ENCODE peak calls at places on chromosomes 5 and 9, in nine cellular contexts. W is GM12865; F is stimulated activated CD4-positive, alpha-beta T cell treated with anti-CD3 and anti-CD28 coated beads, Interleukin-4, amount 100 ng/mL, for 24 hours; Y is posterior cingulate gyrus; H is SW 1271; P is upper lobe of right lung; T is neural progenitor cell; J is dorsolateral prefrontal cortex; Q is HTR-8/SVneo. M is an unnamed sample.

GRCh38 chr9:108001219-108001618 is 511.6 kb upstream of the KLF4 start:
- DNase-seq in W (no peak), F (no peak), Y (no peak), H (no peak), P (no peak), T (no peak), J (no peak), Q (no peak), M (no peak)

GRCh38 chr5:83562207-83562606 is 90.7 kb downstream of the VCAN start:
- DNase-seq in W (no peak), F (no peak), Y (no peak), H (no peak), P (no peak), T (no peak), J (no peak), Q (no peak), M (no peak)

GRCh38 chr5:19777363-19777762 is 210.6 kb downstream of the CDH18 start:
- DNase-seq in W (no peak), F (no peak), Y (no peak), H (no peak), P (no peak), T (no peak), J (no peak), Q (no peak), M (no peak)

GRCh38 chr9:38047301-38048251 is 21.5 kb downstream of the SHB start:
- DNase-seq in W (no peak), F (no peak), Y (no peak), H (peak), P (peak), T (peak), J (peak), Q (peak), M (peak)

GRCh38 chr5:72486371-72486770 is 20.8 kb downstream of the ZNF366 start:
- DNase-seq in W (no peak), F (no peak), Y (no peak), H (no peak), P (no peak), T (no peak), J (no peak), Q (no peak), M (no peak)

GRCh38 chr5:74386571-74387334 is 253.8 kb downstream of the ENC1 start:
- DNase-seq in W (no peak), F (no peak), Y (no peak), H (peak), P (no peak), T (no peak), J (no peak), Q (peak), M (no peak)

GRCh38 chr9:76905984-76906861 is at the start of gene PRUNE2:
- DNase-seq in W (peak), F (no peak), Y (peak), H (no peak), P (peak), T (peak), J (peak), Q (peak), M (peak)

GRCh38 chr5:158816306-158816705 is 283.4 kb downstream of the EBF1 start:
- DNase-seq in W (no peak), F (no peak), Y (no peak), H (no peak), P (no peak), T (no peak), J (no peak), Q (no peak), M (no peak)

GRCh38 chr9:15576350-15577050 is 23.7 kb downstream of the CCDC171 start:
- DNase-seq in W (no peak), F (no peak), Y (no peak), H (no peak), P (no peak), T (no peak), J (no peak), Q (no peak), M (no peak)

GRCh38 chr9:126423709-126424185 is 97.1 kb downstream of the MVB12B start:
- DNase-seq in W (no peak), F (no peak), Y (no peak), H (no peak), P (no peak), T (no peak), J (no peak), Q (no peak), M (no peak)

GRCh38 chr9:12908910-12909309 is 134.1 kb downstream of the LURAP1L start:
- DNase-seq in W (no peak), F (no peak), Y (no peak), H (no peak), P (no peak), T (no peak), J (no peak), Q (no peak), M (no peak)

M was measured in pancreas.